ENCODE peak calls at places on chromosome 7, in ten cellular contexts. O is hippocampal formation, S is HS-5, Z is NCI-H1048, T is GM04504, C is GM23248, H is glutamatergic neuron, Q is occipital lobe, I is heart right ventricle, N is DMS153. R is an unnamed sample.

GRCh38 chr7:98291717-98292116 is 10.2 kb downstream of the BRI3 start:
- DNase-seq in C (peak; percentile 27), Z (no peak), N (no peak), S (no peak), O (no peak), T (no peak), I (no peak), H (no peak), Q (no peak), R (no peak)

GRCh38 chr7:157801971-157802675 is 465.3 kb downstream of the DNAJB6 start:
- DNase-seq in N (no peak), Z (no peak), H (no peak), C (no peak), I (no peak), S (no peak), T (no peak), Q (no peak), O (no peak), R (no peak)

GRCh38 chr7:116052006-116052405 is 21.4 kb upstream of the TFEC start:
- DNase-seq in N (no peak), Z (no peak), O (no peak), S (no peak), T (no peak), C (peak; percentile 30), H (no peak), I (no peak), Q (no peak), R (no peak)

GRCh38 chr7:2651847-2652735 is 20.3 kb downstream of the TTYH3 start:
- DNase-seq in C (no peak), S (no peak), Q (no peak), Z (no peak), O (no peak), T (no peak), I (peak; percentile 14), H (no peak), N (no peak), R (no peak)

GRCh38 chr7:131010714-131011436 is 276.9 kb upstream of the KLF14 start:
- DNase-seq in S (no peak), T (no peak), H (no peak), N (no peak), O (no peak), I (no peak), Q (no peak), Z (no peak), C (peak; percentile 78), R (no peak)

GRCh38 chr7:106522691-106523090 is 138.3 kb downstream of the CCDC71L start:
- DNase-seq in O (no peak), H (no peak), Z (no peak), T (no peak), Q (no peak), I (no peak), S (no peak), C (peak; percentile 44), N (no peak), R (no peak)

GRCh38 chr7:65731562-65732035 is 141.3 kb upstream of the VKORC1L1 start:
- DNase-seq in C (peak; percentile 8), Z (no peak), H (peak; percentile 67), Q (no peak), O (no peak), S (no peak), T (no peak), N (peak; percentile 19), I (no peak), R (no peak)

GRCh38 chr7:152869041-152869676 is 109.6 kb downstream of the ACTR3B start:
- DNase-seq in I (no peak), N (no peak), S (no peak), T (no peak), Z (no peak), C (no peak), O (no peak), Q (no peak), H (no peak), R (no peak)

GRCh38 chr7:1246170-1246870 is 13.6 kb downstream of the UNCX start:
- DNase-seq in H (no peak), Z (no peak), O (no peak), S (no peak), N (no peak), C (no peak), Q (no peak), T (no peak), I (no peak), R (no peak)

GRCh38 chr7:11833431-11833830 is 1.4 kb upstream of the THSD7A start:
- DNase-seq in S (no peak), T (no peak), N (peak; percentile 85), I (no peak), Z (no peak), O (no peak), Q (no peak), H (no peak), C (no peak), R (no peak)

GRCh38 chr7:628041-628763 is 98.3 kb upstream of the DNAAF5 start:
- DNase-seq in Q (no peak), C (no peak), T (no peak), N (no peak), I (no peak), H (no peak), S (no peak), O (no peak), Z (no peak), R (no peak)

GRCh38 chr7:36900988-36901710 is 176.9 kb upstream of the AOAH start:
- DNase-seq in C (no peak), O (no peak), Q (no peak), I (no peak), S (no peak), H (no peak), Z (no peak), N (no peak), T (no peak), R (no peak)

GRCh38 chr7:149196151-149196704 is 882 bp downstream of the ZNF282 start:
- DNase-seq in N (no peak), T (no peak), Z (no peak), C (peak; percentile 42), S (no peak), O (no peak), H (peak; percentile 27), Q (no peak), I (no peak), R (no peak)

GRCh38 chr7:93442478-93443224 is 131.9 kb downstream of the CALCR start:
- DNase-seq in Z (no peak), S (peak; percentile 3), O (no peak), C (peak; percentile 63), H (peak; percentile 52), Q (no peak), N (peak; percentile 4), I (no peak), T (peak; percentile 7), R (no peak)

GRCh38 chr7:82665966-82666507 is 222.5 kb upstream of the CACNA2D1 start:
- DNase-seq in O (no peak), C (no peak), Q (no peak), N (no peak), H (no peak), I (no peak), Z (no peak), T (no peak), S (no peak), R (no peak)

GRCh38 chr7:107234436-107234835 is 65.6 kb downstream of the HBP1 start:
- DNase-seq in N (no peak), I (no peak), O (no peak), S (no peak), T (no peak), Z (no peak), C (no peak), H (no peak), Q (peak; percentile 46), R (peak; percentile 25)

GRCh38 chr7:107643407-107643806 is 17.2 kb upstream of the SLC26A4 start:
- DNase-seq in N (no peak), I (no peak), C (peak; percentile 82), T (no peak), O (no peak), H (no peak), S (peak; percentile 34), Q (no peak), Z (no peak), R (no peak)

GRCh38 chr7:92135490-92135889 is 1.2 kb upstream of the CYP51A1 start:
- DNase-seq in C (no peak), S (no peak), H (no peak), Z (no peak), I (no peak), T (no peak), Q (no peak), N (peak; percentile 4), O (no peak), R (no peak)

GRCh38 chr7:158740013-158740656 is 35.5 kb upstream of the NCAPG2 start:
- DNase-seq in S (peak; percentile 35), I (no peak), H (no peak), T (peak; percentile 17), Z (no peak), C (peak; percentile 77), Q (no peak), O (no peak), N (no peak), R (no peak)

GRCh38 chr7:35003679-35004278 is 33.5 kb downstream of the DPY19L1 start:
- DNase-seq in O (no peak), T (peak; percentile 42), Z (no peak), Q (peak; percentile 38), I (peak; percentile 10), C (peak; percentile 88), H (peak; percentile 26), N (peak; percentile 97), S (peak; percentile 58), R (peak; percentile 49)

GRCh38 chr7:74405191-74405898 is 48.4 kb upstream of the GTF2IRD1 start:
- DNase-seq in C (peak; percentile 33), O (no peak), N (no peak), I (peak; percentile 21), S (no peak), T (no peak), Q (no peak), H (peak; percentile 63), Z (no peak), R (no peak)

GRCh38 chr7:32479574-32480200 is 10.5 kb downstream of the LSM5 start:
- DNase-seq in T (no peak), H (peak; percentile 31), Q (no peak), S (no peak), O (no peak), C (peak; percentile 71), I (no peak), Z (no peak), N (peak; percentile 62), R (no peak)

GRCh38 chr7:10128748-10129147 is 844.9 kb upstream of the PHF14 start:
- DNase-seq in S (no peak), O (peak; percentile 25), H (peak; percentile 61), I (no peak), T (no peak), Z (no peak), N (no peak), C (no peak), Q (no peak), R (no peak)

GRCh38 chr7:41189866-41190265 is 513.0 kb downstream of the INHBA start:
- DNase-seq in C (peak; percentile 94), I (no peak), S (peak; percentile 97), T (peak; percentile 66), N (no peak), Q (no peak), H (no peak), O (no peak), Z (no peak), R (peak; percentile 59)

GRCh38 chr7:83452256-83452655 is 196.7 kb downstream of the SEMA3E start:
- DNase-seq in H (peak; percentile 28), I (no peak), C (no peak), S (no peak), N (no peak), T (no peak), Q (no peak), Z (no peak), O (no peak), R (no peak)

GRCh38 chr7:39810204-39810642 is 139.8 kb upstream of the CDK13 start:
- DNase-seq in I (no peak), S (no peak), O (no peak), Q (no peak), C (no peak), T (no peak), N (no peak), H (no peak), Z (no peak), R (no peak)

GRCh38 chr7:47757946-47758371 is 176.0 kb upstream of the TNS3 start:
- DNase-seq in Q (peak; percentile 77), N (no peak), Z (no peak), S (peak; percentile 2), T (peak; percentile 60), C (peak; percentile 95), O (peak; percentile 10), I (peak; percentile 37), H (no peak), R (no peak)

GRCh38 chr7:128259131-128260056 is 18.3 kb downstream of the LEP start:
- DNase-seq in S (no peak), Q (no peak), O (no peak), H (no peak), C (peak; percentile 36), T (no peak), N (no peak), I (no peak), Z (no peak), R (no peak)